ENCODE peak calls at places on chromosomes 4 and X, in nine cellular contexts. E is ascending aorta, Q is OCI-LY7, P is globus pallidus, O is HEK293T, H is epithelial cell of esophagus, R is body of pancreas, C is dorsolateral prefrontal cortex, W is glomerular endothelial cell. I is an unnamed sample.

GRCh38 chrX:132209527-132209926 is 9.7 kb downstream of the RAP2C start:
- DNase-seq in E (no peak), Q (no peak), P (no peak), O (no peak), H (peak), R (no peak), C (no peak), W (no peak), I (peak)

GRCh38 chr4:56907009-56907408 is 691 bp upstream of the REST start:
- DNase-seq in E (no peak), Q (no peak), P (no peak), O (peak), H (no peak), R (peak), C (no peak), W (no peak), I (no peak)

GRCh38 chrX:9341305-9342201 is 123.3 kb upstream of the TBL1X start:
- DNase-seq in E (peak), Q (peak), P (peak), O (no peak), H (no peak), R (peak), C (no peak), W (no peak), I (peak)

GRCh38 chr4:48254381-48255072 is 15.1 kb downstream of the TEC start:
- DNase-seq in E (no peak), Q (no peak), P (no peak), O (no peak), H (no peak), R (peak), C (no peak), W (no peak), I (peak)

GRCh38 chrX:331145-331771 is 12.7 kb upstream of the GTPBP6 start:
- DNase-seq in E (no peak), Q (no peak), P (no peak), O (no peak), H (peak), R (no peak), C (no peak), W (no peak), I (peak)

GRCh38 chrX:2441466-2441865 is 59.3 kb downstream of the DHRSX start:
- DNase-seq in E (no peak), Q (no peak), P (no peak), O (no peak), H (no peak), R (no peak), C (no peak), W (no peak), I (no peak)

GRCh38 chrX:129791961-129792570 is 12.3 kb downstream of the SASH3 start:
- DNase-seq in E (peak), Q (no peak), P (no peak), O (no peak), H (no peak), R (no peak), C (no peak), W (no peak), I (no peak)

GRCh38 chrX:48958635-48959094 is 1.3 kb upstream of the OTUD5 start:
- DNase-seq in E (peak), Q (no peak), P (no peak), O (no peak), H (peak), R (peak), C (peak), W (no peak), I (peak)

GRCh38 chr4:125832161-125832560 is 517.4 kb downstream of the FAT4 start:
- DNase-seq in E (no peak), Q (no peak), P (no peak), O (no peak), H (no peak), R (no peak), C (no peak), W (no peak), I (no peak)

GRCh38 chr4:137310593-137311490 is 221.5 kb downstream of the PCDH18 start:
- DNase-seq in E (no peak), Q (no peak), P (no peak), O (no peak), H (peak), R (no peak), C (no peak), W (no peak), I (peak)